ENCODE peak calls at places on chromosomes 4 and X, in five cellular contexts. W is astrocyte of the cerebellum, H is ovary, G is uterus, M is MM.1S. A is an unnamed sample.

GRCh38 chr4:118865091-118865708 is 23.5 kb upstream of the SYNPO2 start:
- DNase-seq in W (peak; percentile 39), H (no peak), G (peak; percentile 28), M (peak; percentile 68), A (no peak)

GRCh38 chrX:24838624-24839023 is 144.9 kb downstream of the POLA1 start:
- DNase-seq in W (peak; percentile 24), H (no peak), G (no peak), M (peak; percentile 19), A (no peak)

GRCh38 chrX:11881485-11882170 is 123.6 kb downstream of the MSL3 start:
- DNase-seq in W (no peak), H (no peak), G (no peak), M (no peak), A (no peak)

GRCh38 chrX:151722241-151722846 is 6.5 kb downstream of the FATE1 start:
- DNase-seq in W (no peak), H (no peak), G (no peak), M (no peak), A (peak; percentile 24)

GRCh38 chr4:181647396-181648107 is 595.6 kb upstream of the TENM3 start:
- DNase-seq in W (no peak), H (no peak), G (no peak), M (no peak), A (no peak)

GRCh38 chr4:21768349-21769310 is 179.9 kb downstream of the KCNIP4 start:
- DNase-seq in W (peak; percentile 34), H (no peak), G (peak; percentile 24), M (peak; percentile 55), A (no peak)

GRCh38 chr4:143406523-143406922 is 69.8 kb downstream of the GAB1 start:
- DNase-seq in W (peak; percentile 51), H (peak; percentile 16), G (peak; percentile 66), M (no peak), A (peak; percentile 50)

GRCh38 chrX:10243056-10243455 is 86.3 kb downstream of the CLCN4 start:
- DNase-seq in W (no peak), H (no peak), G (no peak), M (no peak), A (no peak)

GRCh38 chr4:6986067-6986780 is 56.9 kb upstream of the TADA2B start:
- DNase-seq in W (peak; percentile 81), H (peak; percentile 61), G (peak; percentile 51), M (no peak), A (peak; percentile 42)

GRCh38 chrX:78655642-78656041 is 3.5 kb downstream of the RTL3 start:
- DNase-seq in W (no peak), H (no peak), G (no peak), M (no peak), A (no peak)

GRCh38 chr4:1235381-1236102 is 13.4 kb downstream of the CTBP1 start:
- DNase-seq in W (no peak), H (no peak), G (peak; percentile 14), M (no peak), A (peak; percentile 9)

GRCh38 chr4:189090174-189090814 is 850.4 kb upstream of the FRG1 start:
- DNase-seq in W (no peak), H (no peak), G (no peak), M (no peak), A (no peak)

GRCh38 chr4:11719879-11720278 is 291.2 kb upstream of the HS3ST1 start:
- DNase-seq in W (no peak), H (no peak), G (no peak), M (no peak), A (no peak)

GRCh38 chr4:25760518-25761157 is 102.2 kb downstream of the SEL1L3 start:
- DNase-seq in W (no peak), H (no peak), G (no peak), M (no peak), A (no peak)

GRCh38 chrX:25158635-25159034 is 142.9 kb upstream of the ARX start:
- DNase-seq in W (peak; percentile 15), H (no peak), G (no peak), M (peak; percentile 10), A (no peak)

GRCh38 chr4:24067781-24068193 is 177.9 kb upstream of the PPARGC1A start:
- DNase-seq in W (peak; percentile 5), H (no peak), G (no peak), M (no peak), A (peak; percentile 16)

GRCh38 chrX:101658661-101659477 is 781 bp downstream of the ARMCX2 start:
- DNase-seq in W (peak; percentile 3), H (peak; percentile 74), G (peak; percentile 76), M (peak; percentile 39), A (peak; percentile 77)

GRCh38 chrX:7083468-7084396 is 63.8 kb upstream of the STS start:
- DNase-seq in W (peak; percentile 99), H (no peak), G (no peak), M (peak; percentile 93), A (no peak)

GRCh38 chrX:104679175-104679574 is 113.2 kb downstream of the IL1RAPL2 start:
- DNase-seq in W (no peak), H (no peak), G (no peak), M (no peak), A (no peak)

GRCh38 chr4:93183589-93183988 is 645.0 kb upstream of the ATOH1 start:
- DNase-seq in W (no peak), H (no peak), G (no peak), M (no peak), A (no peak)

GRCh38 chr4:151215295-151215694 is 61.7 kb upstream of the PRSS48 start:
- DNase-seq in W (no peak), H (no peak), G (no peak), M (no peak), A (no peak)

GRCh38 chrX:23341452-23341851 is 6.8 kb downstream of the PTCHD1 start:
- DNase-seq in W (peak; percentile 27), H (no peak), G (no peak), M (no peak), A (no peak)

DNA sequence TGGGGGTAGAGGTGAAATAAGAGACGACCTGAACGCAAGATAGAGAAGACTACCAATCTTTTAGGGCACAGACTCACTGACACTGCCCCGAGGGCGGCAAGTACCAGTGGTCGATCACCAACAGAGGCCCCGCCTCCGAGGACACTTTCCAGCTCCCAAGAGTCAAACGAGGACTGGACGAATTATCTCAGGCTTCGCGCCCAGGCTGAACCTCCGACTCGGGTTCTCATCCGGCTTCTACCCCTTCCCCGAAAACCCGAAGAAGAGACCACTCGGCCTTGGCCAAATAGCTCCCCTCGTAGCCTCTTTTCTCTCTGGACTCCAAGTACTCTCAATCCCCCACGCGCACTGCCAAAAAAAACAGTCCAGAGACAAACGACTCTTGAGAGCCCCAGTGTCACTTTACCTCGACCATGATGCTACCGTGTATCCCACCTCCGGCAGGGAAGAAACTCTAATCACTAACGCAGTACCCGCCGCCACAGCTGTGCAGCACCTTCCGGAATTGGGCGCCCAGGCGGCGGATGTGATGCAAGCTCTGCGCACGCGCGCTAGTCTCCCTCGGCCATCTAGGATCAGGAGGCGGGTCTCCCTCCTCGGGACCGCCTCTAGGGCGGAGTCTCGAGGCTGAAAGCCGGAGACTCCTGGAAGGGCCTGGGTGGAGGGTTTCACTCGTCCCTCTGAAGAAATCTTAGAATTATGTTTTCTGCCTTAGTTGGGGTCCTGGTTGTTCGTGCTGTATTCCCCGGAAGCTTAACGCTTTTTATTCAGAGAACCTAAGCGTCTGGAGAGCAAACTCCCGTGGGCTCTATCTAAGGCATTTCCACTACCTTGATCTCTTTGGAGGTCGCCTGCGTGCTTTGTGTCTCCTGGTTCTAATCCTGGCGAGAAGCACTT is at the start of gene PLRG1:
- DNase-seq in W (peak; percentile 89), H (peak; percentile 96), G (peak; percentile 97), M (peak; percentile 96), A (peak; percentile 97)
- TF ChIP-seq CTCF in W (no peak), H (no peak), G (peak; percentile 56), M (no peak), A (peak; percentile 64)

GRCh38 chr4:19786616-19787015 is 465.1 kb upstream of the SLIT2 start:
- DNase-seq in W (no peak), H (no peak), G (no peak), M (no peak), A (no peak)

DNA sequence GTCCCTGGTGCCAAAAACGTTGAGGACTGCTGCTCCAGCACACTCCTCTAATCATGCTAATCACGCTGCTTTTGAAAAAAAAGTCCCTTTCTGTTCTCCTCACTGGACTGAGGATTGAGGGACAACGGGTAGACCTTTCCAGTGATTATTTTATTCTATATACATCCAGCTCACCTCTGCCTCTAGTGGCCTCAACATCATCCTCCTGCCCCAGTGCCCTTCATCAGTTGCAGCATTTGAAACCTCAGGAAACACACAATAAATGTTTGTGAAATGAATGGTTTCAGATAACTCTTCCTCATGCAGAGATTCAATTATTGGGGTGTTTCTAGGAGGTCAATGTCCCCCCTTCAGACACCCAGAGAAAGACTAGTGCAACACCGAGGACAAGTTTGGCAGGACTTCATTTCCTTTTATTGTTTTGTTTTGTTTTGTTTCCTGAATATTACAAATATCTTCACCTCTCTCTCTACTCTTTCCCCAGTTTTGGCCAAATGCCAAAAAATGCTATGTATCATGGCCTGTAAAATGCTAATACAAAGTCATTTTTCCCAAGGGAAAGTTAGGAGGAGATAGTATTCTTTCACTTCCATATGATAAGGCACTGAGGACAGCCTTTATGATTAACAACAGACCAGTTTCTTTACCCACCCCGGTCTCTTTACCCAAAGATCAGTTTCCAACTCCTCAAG is 460.1 kb upstream of the SLIT2 start:
- DNase-seq in W (no peak), H (no peak), G (no peak), M (no peak), A (no peak)
- TF ChIP-seq CTCF in W (no peak), H (no peak), G (no peak), M (no peak), A (no peak)

GRCh38 chr4:160981083-160981482 is 1182.7 kb downstream of the FSTL5 start:
- DNase-seq in W (no peak), H (no peak), G (no peak), M (no peak), A (no peak)
- TF ChIP-seq CTCF in W (no peak), H (no peak), G (no peak), M (no peak), A (no peak)

GRCh38 chrX:53458082-53458481 is 23.9 kb upstream of the HSD17B10 start:
- DNase-seq in W (no peak), H (no peak), G (no peak), M (no peak), A (no peak)
- TF ChIP-seq CTCF in W (peak; percentile 7), H (no peak), G (no peak), M (no peak), A (no peak)

DNA sequence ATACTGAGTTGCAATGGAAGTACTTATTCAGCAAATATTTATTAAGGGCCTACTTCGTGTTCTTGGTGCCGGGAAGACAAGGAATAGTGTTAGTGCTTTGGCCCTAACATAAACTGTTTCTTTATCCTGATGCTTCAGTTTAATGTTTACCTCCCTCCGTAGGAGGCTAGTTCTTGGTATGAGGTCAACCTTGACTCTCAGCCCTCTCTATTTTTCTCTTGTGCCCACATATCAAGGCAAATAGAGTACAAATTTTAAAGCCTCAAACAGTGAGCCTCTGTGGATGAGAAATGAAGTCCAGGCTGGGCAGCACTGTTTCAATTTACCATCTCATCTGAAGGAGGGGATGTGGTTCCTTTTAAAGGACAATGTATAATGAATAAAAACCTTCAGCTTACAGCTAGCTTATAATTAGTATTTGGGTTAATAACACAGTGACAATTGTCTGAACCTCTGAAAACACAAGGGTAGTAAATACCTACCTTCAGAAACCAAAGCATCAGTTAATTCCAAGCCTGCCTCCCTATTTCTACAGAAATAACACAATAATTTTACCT is 68.5 kb downstream of the SH3RF1 start:
- DNase-seq in W (no peak), H (no peak), G (no peak), M (no peak), A (no peak)
- TF ChIP-seq CTCF in W (no peak), H (no peak), G (no peak), M (no peak), A (no peak)

A was measured in left ventricle myocardium inferior.